ENCODE peak calls at places on chromosomes 3 and 15, in seven cellular contexts. One of them, this sample, is unnamed.

GRCh38 chr3:64214002-64214696 is 11.1 kb downstream of the PRICKLE2 start:
- DNase-seq in NCI-H1092: no peak
- DNase-seq in fibroblast of pulmonary artery: peak; percentile 95
- DNase-seq in activated naive CD8-positive, alpha-beta T cell treated with anti-CD3 and anti-CD28 coated beads, Interleukin-2, amount 50 U/mL, for 24 hours: no peak
- DNase-seq in neural crest cell: no peak
- DNase-seq in activated T-helper 1 cell treated with Interleukin-2 at 50 U/mL for 16 hours: no peak
- DNase-seq in hypothalamus: no peak
- DNase-seq in this sample: no peak

GRCh38 chr3:13712682-13713180 is 163.8 kb downstream of the FBLN2 start:
- DNase-seq in NCI-H1092: no peak
- DNase-seq in activated T-helper 1 cell treated with Interleukin-2 at 50 U/mL for 16 hours: no peak
- DNase-seq in neural crest cell: no peak
- DNase-seq in fibroblast of pulmonary artery: no peak
- DNase-seq in hypothalamus: no peak
- DNase-seq in activated naive CD8-positive, alpha-beta T cell treated with anti-CD3 and anti-CD28 coated beads, Interleukin-2, amount 50 U/mL, for 24 hours: no peak
- DNase-seq in this sample: no peak

GRCh38 chr15:48802867-48803266 is 8.0 kb downstream of the CEP152 start:
- DNase-seq in NCI-H1092: no peak
- DNase-seq in hypothalamus: no peak
- DNase-seq in fibroblast of pulmonary artery: peak; percentile 84
- DNase-seq in neural crest cell: no peak
- DNase-seq in activated T-helper 1 cell treated with Interleukin-2 at 50 U/mL for 16 hours: no peak
- DNase-seq in activated naive CD8-positive, alpha-beta T cell treated with anti-CD3 and anti-CD28 coated beads, Interleukin-2, amount 50 U/mL, for 24 hours: no peak
- DNase-seq in this sample: no peak

GRCh38 chr15:68718468-68718867 is 102.2 kb downstream of the ANP32A start:
- DNase-seq in activated naive CD8-positive, alpha-beta T cell treated with anti-CD3 and anti-CD28 coated beads, Interleukin-2, amount 50 U/mL, for 24 hours: no peak
- DNase-seq in neural crest cell: no peak
- DNase-seq in activated T-helper 1 cell treated with Interleukin-2 at 50 U/mL for 16 hours: no peak
- DNase-seq in fibroblast of pulmonary artery: no peak
- DNase-seq in hypothalamus: no peak
- DNase-seq in NCI-H1092: no peak
- DNase-seq in this sample: no peak

GRCh38 chr3:86785381-86785780 is 205.6 kb downstream of the VGLL3 start:
- DNase-seq in activated naive CD8-positive, alpha-beta T cell treated with anti-CD3 and anti-CD28 coated beads, Interleukin-2, amount 50 U/mL, for 24 hours: no peak
- DNase-seq in activated T-helper 1 cell treated with Interleukin-2 at 50 U/mL for 16 hours: no peak
- DNase-seq in neural crest cell: no peak
- DNase-seq in hypothalamus: no peak
- DNase-seq in fibroblast of pulmonary artery: peak; percentile 64
- DNase-seq in NCI-H1092: no peak
- DNase-seq in this sample: no peak

GRCh38 chr3:120763601-120764000 is 21.1 kb downstream of the GTF2E1 start:
- DNase-seq in fibroblast of pulmonary artery: peak; percentile 9
- DNase-seq in activated T-helper 1 cell treated with Interleukin-2 at 50 U/mL for 16 hours: no peak
- DNase-seq in neural crest cell: no peak
- DNase-seq in hypothalamus: no peak
- DNase-seq in NCI-H1092: no peak
- DNase-seq in activated naive CD8-positive, alpha-beta T cell treated with anti-CD3 and anti-CD28 coated beads, Interleukin-2, amount 50 U/mL, for 24 hours: no peak
- DNase-seq in this sample: no peak

GRCh38 chr15:90933310-90933709 is 961 bp upstream of the HDDC3 start:
- DNase-seq in fibroblast of pulmonary artery: no peak
- DNase-seq in neural crest cell: no peak
- DNase-seq in activated T-helper 1 cell treated with Interleukin-2 at 50 U/mL for 16 hours: no peak
- DNase-seq in hypothalamus: no peak
- DNase-seq in activated naive CD8-positive, alpha-beta T cell treated with anti-CD3 and anti-CD28 coated beads, Interleukin-2, amount 50 U/mL, for 24 hours: no peak
- DNase-seq in NCI-H1092: no peak
- DNase-seq in this sample: no peak

GRCh38 chr15:46091860-46092450 is 457.1 kb downstream of the SQOR start:
- DNase-seq in fibroblast of pulmonary artery: peak; percentile 57
- DNase-seq in activated naive CD8-positive, alpha-beta T cell treated with anti-CD3 and anti-CD28 coated beads, Interleukin-2, amount 50 U/mL, for 24 hours: no peak
- DNase-seq in NCI-H1092: peak; percentile 35
- DNase-seq in activated T-helper 1 cell treated with Interleukin-2 at 50 U/mL for 16 hours: no peak
- DNase-seq in hypothalamus: no peak
- DNase-seq in neural crest cell: peak; percentile 51
- DNase-seq in this sample: peak; percentile 17

GRCh38 chr3:174862101-174862500 is 3.0 kb downstream of the NAALADL2 start:
- DNase-seq in activated T-helper 1 cell treated with Interleukin-2 at 50 U/mL for 16 hours: no peak
- DNase-seq in activated naive CD8-positive, alpha-beta T cell treated with anti-CD3 and anti-CD28 coated beads, Interleukin-2, amount 50 U/mL, for 24 hours: no peak
- DNase-seq in NCI-H1092: peak; percentile 7
- DNase-seq in neural crest cell: no peak
- DNase-seq in fibroblast of pulmonary artery: no peak
- DNase-seq in hypothalamus: no peak
- DNase-seq in this sample: no peak

GRCh38 chr3:24156466-24156865 is 211.4 kb downstream of the NR1D2 start:
- DNase-seq in activated T-helper 1 cell treated with Interleukin-2 at 50 U/mL for 16 hours: no peak
- DNase-seq in hypothalamus: no peak
- DNase-seq in NCI-H1092: no peak
- DNase-seq in neural crest cell: no peak
- DNase-seq in fibroblast of pulmonary artery: peak; percentile 24
- DNase-seq in activated naive CD8-positive, alpha-beta T cell treated with anti-CD3 and anti-CD28 coated beads, Interleukin-2, amount 50 U/mL, for 24 hours: no peak
- DNase-seq in this sample: no peak

GRCh38 chr3:123586131-123586530 is 1.3 kb upstream of the HACD2 start:
- DNase-seq in fibroblast of pulmonary artery: peak; percentile 53
- DNase-seq in hypothalamus: peak; percentile 25
- DNase-seq in activated T-helper 1 cell treated with Interleukin-2 at 50 U/mL for 16 hours: no peak
- DNase-seq in activated naive CD8-positive, alpha-beta T cell treated with anti-CD3 and anti-CD28 coated beads, Interleukin-2, amount 50 U/mL, for 24 hours: peak; percentile 53
- DNase-seq in neural crest cell: peak; percentile 23
- DNase-seq in NCI-H1092: peak; percentile 57
- DNase-seq in this sample: peak; percentile 80

This sample was measured in DMS 273 treated with DMSO at 0.1 percent for 48 hours.